ENCODE peak calls at places on chromosomes 6 and 20, in ten cellular contexts. G, C, M, P, X, E, K, W, U and I are unnamed samples.

GRCh38 chr6:169167581-169168301 is 85.9 kb downstream of the THBS2 start:
- DNase-seq in G (no peak), C (peak; percentile 13), M (no peak), P (peak; percentile 59), X (peak; percentile 70), E (no peak), K (no peak), W (peak; percentile 85), U (no peak), I (peak; percentile 64)

GRCh38 chr6:125001684-125002083 is 39.4 kb downstream of the RNF217 start:
- DNase-seq in G (no peak), C (no peak), M (no peak), P (no peak), X (no peak), E (no peak), K (no peak), W (no peak), U (no peak), I (no peak)

GRCh38 chr20:58309607-58310290 is at the start of gene RAB22A:
- DNase-seq in G (peak; percentile 84), C (peak; percentile 90), M (peak; percentile 95), P (peak; percentile 89), X (peak; percentile 86), E (peak; percentile 87), K (peak; percentile 80), W (peak; percentile 80), U (peak; percentile 87), I (peak; percentile 92)

GRCh38 chr20:10540636-10541493 is 105.8 kb downstream of the SLX4IP start:
- DNase-seq in G (no peak), C (no peak), M (no peak), P (no peak), X (no peak), E (no peak), K (peak; percentile 37), W (no peak), U (no peak), I (no peak)

GRCh38 chr20:8932192-8933150 is 136.4 kb upstream of the PLCB4 start:
- DNase-seq in G (no peak), C (no peak), M (no peak), P (no peak), X (no peak), E (no peak), K (no peak), W (no peak), U (no peak), I (no peak)

GRCh38 chr6:44266347-44266746 is 996 bp upstream of the NFKBIE start:
- DNase-seq in G (no peak), C (no peak), M (no peak), P (no peak), X (no peak), E (no peak), K (no peak), W (no peak), U (no peak), I (no peak)

GRCh38 chr20:3614509-3614908 is 48.7 kb downstream of the GFRA4 start:
- DNase-seq in G (no peak), C (no peak), M (no peak), P (no peak), X (no peak), E (no peak), K (no peak), W (no peak), U (no peak), I (no peak)

GRCh38 chr20:45061244-45061643 is 39.7 kb downstream of the KCNS1 start:
- DNase-seq in G (no peak), C (no peak), M (no peak), P (no peak), X (no peak), E (no peak), K (no peak), W (no peak), U (no peak), I (no peak)

GRCh38 chr6:27255866-27256265 is 8.4 kb downstream of the PRSS16 start:
- DNase-seq in G (no peak), C (no peak), M (no peak), P (no peak), X (no peak), E (no peak), K (no peak), W (no peak), U (no peak), I (no peak)

GRCh38 chr6:153167026-153167891 is 36.2 kb upstream of the RGS17 start:
- DNase-seq in G (no peak), C (no peak), M (no peak), P (no peak), X (no peak), E (no peak), K (no peak), W (no peak), U (no peak), I (no peak)

GRCh38 chr6:26195376-26195923 is 108.2 kb downstream of the HFE start:
- DNase-seq in G (peak; percentile 64), C (peak; percentile 91), M (peak; percentile 87), P (peak; percentile 89), X (peak; percentile 85), E (peak; percentile 56), K (peak; percentile 96), W (peak; percentile 92), U (peak; percentile 91), I (peak; percentile 90)

GRCh38 chr6:44257753-44258324 is 511 bp upstream of the SLC35B2 start:
- DNase-seq in G (no peak), C (no peak), M (no peak), P (no peak), X (no peak), E (no peak), K (no peak), W (no peak), U (no peak), I (peak; percentile 80)

DNA sequence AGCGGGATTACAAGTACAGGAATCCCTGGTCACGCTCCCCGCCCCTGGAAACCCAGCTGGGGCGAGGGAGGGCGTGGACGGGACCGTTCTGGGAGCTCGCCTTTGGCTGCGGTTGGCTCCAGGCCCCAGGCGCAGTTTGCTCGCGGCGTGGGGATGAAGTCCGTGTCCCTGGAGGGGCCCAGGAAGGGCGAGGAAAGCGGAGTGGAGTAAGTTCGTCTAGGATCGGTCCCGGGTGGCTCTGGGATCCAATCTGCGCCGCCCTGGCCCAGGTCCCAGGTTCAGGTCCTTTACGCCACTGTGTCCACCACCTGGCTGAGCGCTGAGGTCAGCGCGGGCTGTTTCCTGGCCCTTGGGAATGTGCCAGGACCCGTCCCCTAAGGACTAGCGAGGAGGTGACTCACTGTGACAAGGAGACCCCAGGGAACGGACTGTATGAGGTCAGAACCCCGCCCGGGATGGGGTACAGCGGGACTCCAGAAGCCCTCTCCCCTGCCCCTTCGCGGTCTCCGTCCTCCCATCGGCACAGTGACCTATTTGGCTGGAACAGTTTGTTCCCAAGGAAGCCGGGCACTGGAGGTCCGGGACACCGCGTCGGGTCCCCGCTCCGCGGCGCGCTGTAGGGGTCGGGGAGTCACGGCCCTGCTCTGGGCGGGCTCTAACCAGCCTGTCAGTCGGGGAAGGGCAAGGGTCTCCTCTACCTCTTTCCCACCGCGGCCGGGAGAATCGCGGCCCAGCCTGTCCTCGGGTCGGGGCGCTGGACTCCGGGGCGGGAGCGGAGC is 718 bp downstream of the CDKN1A start:
- DNase-seq in G (peak; percentile 75), C (peak; percentile 78), M (peak; percentile 63), P (peak; percentile 86), X (peak; percentile 74), E (peak; percentile 31), K (peak; percentile 62), W (peak; percentile 89), U (peak; percentile 91), I (peak; percentile 88)
- H3K4me1 ChIP-seq in G (peaks cover 17% of the 10 kb centered on the region), C (peaks cover 60% of the 10 kb centered on the region), M (peaks cover 32% of the 10 kb centered on the region), P (peaks cover 14% of the 10 kb centered on the region), X (peaks cover 78% of the 10 kb centered on the region), E (peaks cover 19% of the 10 kb centered on the region), K (peaks cover 5% of the 10 kb centered on the region), W (peaks cover 53% of the 10 kb centered on the region), U (no peaks in the 10 kb centered on the region), I (peaks cover 59% of the 10 kb centered on the region)

GRCh38 chr6:30508890-30509736 is 19.8 kb downstream of the HLA-E start:
- DNase-seq in G (no peak), C (no peak), M (no peak), P (no peak), X (no peak), E (no peak), K (peak; percentile 62), W (no peak), U (no peak), I (no peak)
- H3K4me1 ChIP-seq in G (peaks cover 2% of the 10 kb centered on the region), C (no peaks in the 10 kb centered on the region), M (peaks cover 4% of the 10 kb centered on the region), P (no peaks in the 10 kb centered on the region), X (peaks cover 10% of the 10 kb centered on the region), E (peaks cover 73% of the 10 kb centered on the region), K (no peaks in the 10 kb centered on the region), W (no peaks in the 10 kb centered on the region), U (no peaks in the 10 kb centered on the region), I (peaks cover 5% of the 10 kb centered on the region)

GRCh38 chr6:45469708-45470107 is 92.0 kb upstream of the SUPT3H start:
- DNase-seq in G (no peak), C (no peak), M (no peak), P (no peak), X (no peak), E (no peak), K (no peak), W (no peak), U (no peak), I (no peak)

GRCh38 chr6:45464685-45465084 is 87.0 kb upstream of the SUPT3H start:
- DNase-seq in G (no peak), C (no peak), M (no peak), P (no peak), X (no peak), E (no peak), K (no peak), W (no peak), U (no peak), I (no peak)

GRCh38 chr6:45467853-45468252 is 90.1 kb upstream of the SUPT3H start:
- DNase-seq in G (no peak), C (no peak), M (no peak), P (no peak), X (no peak), E (no peak), K (no peak), W (no peak), U (no peak), I (no peak)

GRCh38 chr6:45470131-45470738 is 92.5 kb upstream of the SUPT3H start:
- DNase-seq in G (no peak), C (no peak), M (no peak), P (no peak), X (no peak), E (no peak), K (no peak), W (no peak), U (no peak), I (no peak)

DNA sequence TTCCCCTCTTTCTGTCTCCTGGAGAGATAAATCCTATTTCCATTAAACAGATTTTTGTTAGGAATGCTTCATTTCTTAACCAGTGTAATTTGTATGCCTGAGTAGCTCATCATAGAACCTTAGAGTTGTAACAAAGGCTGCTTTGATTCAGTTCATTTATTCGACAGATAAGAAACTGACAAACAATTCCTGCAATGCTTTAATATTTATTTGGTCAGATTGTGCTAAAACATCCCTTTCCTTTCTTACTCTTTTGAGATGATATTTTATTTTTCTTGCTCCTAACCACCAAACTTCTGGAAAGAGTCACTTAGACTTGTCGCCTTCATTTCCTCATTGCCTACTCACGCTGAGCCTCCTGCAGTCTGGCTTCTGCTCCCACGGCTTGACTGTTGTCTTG is 89.0 kb upstream of the SUPT3H start:
- DNase-seq in G (no peak), C (no peak), M (no peak), P (no peak), X (no peak), E (no peak), K (no peak), W (no peak), U (no peak), I (no peak)
- H3K4me1 ChIP-seq in G (no peaks in the 10 kb centered on the region), C (no peaks in the 10 kb centered on the region), M (no peaks in the 10 kb centered on the region), P (no peaks in the 10 kb centered on the region), X (no peaks in the 10 kb centered on the region), E (no peaks in the 10 kb centered on the region), K (no peaks in the 10 kb centered on the region), W (no peaks in the 10 kb centered on the region), U (no peaks in the 10 kb centered on the region), I (no peaks in the 10 kb centered on the region)

GRCh38 chr6:107971181-107971580 is 13.2 kb upstream of the SEC63 start:
- DNase-seq in G (no peak), C (no peak), M (no peak), P (no peak), X (no peak), E (no peak), K (no peak), W (no peak), U (peak; percentile 17), I (no peak)
- H3K4me1 ChIP-seq in G (no peaks in the 10 kb centered on the region), C (peaks cover 5% of the 10 kb centered on the region), M (peaks cover 7% of the 10 kb centered on the region), P (no peaks in the 10 kb centered on the region), X (no peaks in the 10 kb centered on the region), E (no peaks in the 10 kb centered on the region), K (no peaks in the 10 kb centered on the region), W (no peaks in the 10 kb centered on the region), U (no peaks in the 10 kb centered on the region), I (no peaks in the 10 kb centered on the region)